ENCODE peak calls at places on chromosomes 1 and 21, in nine cellular contexts. F is pancreas; O is caudate nucleus; S is lower lobe of right lung; X is upper lobe of right lung; A is effector memory CD4-positive, alpha-beta T cell; N is OCI-LY7; B is aorta; T is neuronal stem cell. Q is an unnamed sample.

GRCh38 chr1:3858231-3858981 is 1.1 kb downstream of the DFFB start:
- DNase-seq in F (peak), O (peak), S (peak), X (no peak), A (no peak), N (peak), B (no peak), T (no peak), Q (peak)

GRCh38 chr1:23793861-23794731 is 3.2 kb downstream of the LYPLA2 start:
- DNase-seq in F (no peak), O (no peak), S (no peak), X (peak), A (no peak), N (no peak), B (no peak), T (no peak), Q (no peak)

GRCh38 chr1:22055463-22055862 is 3.0 kb downstream of the CDC42 start:
- DNase-seq in F (no peak), O (no peak), S (no peak), X (no peak), A (no peak), N (no peak), B (no peak), T (no peak), Q (no peak)

GRCh38 chr1:4650981-4651380 is 3.4 kb upstream of the AJAP1 start:
- DNase-seq in F (no peak), O (no peak), S (no peak), X (peak), A (no peak), N (no peak), B (peak), T (no peak), Q (no peak)

GRCh38 chr1:10918531-10918930 is 93.9 kb upstream of the TARDBP start:
- DNase-seq in F (no peak), O (no peak), S (no peak), X (peak), A (no peak), N (no peak), B (no peak), T (no peak), Q (no peak)

GRCh38 chr21:44065428-44065827 is 41.8 kb upstream of the PWP2 start:
- DNase-seq in F (no peak), O (no peak), S (no peak), X (no peak), A (peak), N (no peak), B (no peak), T (no peak), Q (no peak)

GRCh38 chr1:230643887-230644286 is 1.6 kb downstream of the COG2 start:
- DNase-seq in F (no peak), O (no peak), S (no peak), X (no peak), A (no peak), N (peak), B (no peak), T (no peak), Q (no peak)

GRCh38 chr1:212234431-212235298 is 50.5 kb upstream of the PPP2R5A start:
- DNase-seq in F (no peak), O (no peak), S (no peak), X (no peak), A (no peak), N (no peak), B (no peak), T (no peak), Q (peak)

GRCh38 chr1:110645962-110646735 is 28.6 kb downstream of the KCNA3 start:
- DNase-seq in F (no peak), O (no peak), S (no peak), X (no peak), A (no peak), N (no peak), B (no peak), T (no peak), Q (no peak)

GRCh38 chr1:187685338-187685737 is 856.6 kb downstream of the PLA2G4A start:
- DNase-seq in F (no peak), O (no peak), S (no peak), X (no peak), A (no peak), N (no peak), B (no peak), T (no peak), Q (no peak)

GRCh38 chr1:212452323-212453155 is 19.8 kb downstream of the NENF start:
- DNase-seq in F (no peak), O (no peak), S (no peak), X (no peak), A (no peak), N (no peak), B (peak), T (no peak), Q (no peak)

GRCh38 chr1:46623733-46624695 is 7.4 kb upstream of the MOB3C start:
- DNase-seq in F (no peak), O (no peak), S (no peak), X (no peak), A (no peak), N (no peak), B (no peak), T (no peak), Q (no peak)

GRCh38 chr1:165845992-165846748 is 18.8 kb downstream of the UCK2 start:
- DNase-seq in F (no peak), O (no peak), S (no peak), X (no peak), A (no peak), N (no peak), B (no peak), T (no peak), Q (no peak)

GRCh38 chr1:31581821-31582810 is 5.8 kb downstream of the TINAGL1 start:
- DNase-seq in F (no peak), O (no peak), S (no peak), X (peak), A (no peak), N (no peak), B (no peak), T (no peak), Q (no peak)

GRCh38 chr1:64936958-64937357 is 29.4 kb downstream of the JAK1 start:
- DNase-seq in F (no peak), O (no peak), S (no peak), X (no peak), A (no peak), N (no peak), B (no peak), T (no peak), Q (no peak)

GRCh38 chr1:67429528-67430357 is 459 bp downstream of the SERBP1 start:
- DNase-seq in F (peak), O (no peak), S (peak), X (peak), A (no peak), N (peak), B (peak), T (no peak), Q (peak)

GRCh38 chr1:235227414-235227813 is 66.4 kb upstream of the RBM34 start:
- DNase-seq in F (no peak), O (no peak), S (no peak), X (no peak), A (no peak), N (no peak), B (no peak), T (no peak), Q (no peak)

GRCh38 chr1:55505326-55505725 is 290.2 kb upstream of the USP24 start:
- DNase-seq in F (no peak), O (no peak), S (no peak), X (no peak), A (no peak), N (no peak), B (no peak), T (no peak), Q (no peak)

GRCh38 chr1:55503663-55504305 is 288.6 kb upstream of the USP24 start:
- DNase-seq in F (no peak), O (no peak), S (no peak), X (no peak), A (no peak), N (no peak), B (no peak), T (no peak), Q (no peak)

GRCh38 chr1:55507578-55507931 is 292.4 kb upstream of the USP24 start:
- DNase-seq in F (no peak), O (no peak), S (no peak), X (no peak), A (no peak), N (no peak), B (no peak), T (no peak), Q (no peak)

GRCh38 chr1:55504306-55504706 is 289.1 kb upstream of the USP24 start:
- DNase-seq in F (no peak), O (peak), S (no peak), X (no peak), A (no peak), N (no peak), B (no peak), T (no peak), Q (no peak)

GRCh38 chr1:55506686-55507577 is 291.8 kb upstream of the USP24 start:
- DNase-seq in F (no peak), O (no peak), S (no peak), X (no peak), A (no peak), N (no peak), B (no peak), T (no peak), Q (no peak)
- H3K27ac ChIP-seq in F (no peak), O (no peak), S (no peak), X (no peak), A (no peak), N (no peak), B (no peak), T (no peak), Q (no peak)

DNA sequence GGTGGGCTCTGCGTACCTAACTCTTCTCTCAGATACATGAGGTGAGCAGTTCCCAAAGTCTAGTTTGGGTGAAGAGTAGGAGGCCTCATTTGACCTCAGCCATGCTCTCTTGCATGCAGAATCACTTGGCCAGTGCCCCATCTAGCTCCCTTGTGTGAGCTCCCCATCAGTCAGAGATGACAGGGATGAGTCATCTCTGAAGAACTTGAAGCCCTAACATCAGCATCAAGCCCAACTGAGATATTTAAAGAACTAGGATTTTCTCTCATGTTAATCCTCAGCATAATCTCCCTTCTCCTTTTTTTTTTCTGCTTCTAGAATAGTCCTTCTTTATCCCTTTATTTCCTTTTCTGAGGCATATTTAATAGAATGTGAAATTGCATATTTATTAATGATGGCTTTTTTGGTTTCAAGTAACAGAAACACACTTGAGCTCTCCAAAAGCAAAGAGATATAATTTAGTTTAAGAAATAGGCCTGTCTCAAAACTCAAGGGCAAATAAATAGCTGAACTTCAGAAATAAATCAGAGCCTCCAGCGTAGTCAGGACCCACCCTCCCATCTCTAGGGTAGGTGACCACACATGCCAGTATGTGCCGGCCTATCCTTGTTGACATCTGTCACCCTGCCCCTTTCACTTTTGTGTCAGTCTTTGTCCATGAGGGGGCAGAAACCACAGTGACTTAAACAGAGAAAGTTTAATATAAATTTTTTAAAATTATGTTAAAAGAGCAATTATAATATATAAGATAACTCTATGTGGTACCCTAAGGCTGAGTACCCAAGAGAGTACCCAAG is 112.3 kb downstream of the TSEN15 start:
- DNase-seq in F (no peak), O (no peak), S (no peak), X (no peak), A (no peak), N (no peak), B (no peak), T (no peak), Q (no peak)
- H3K27ac ChIP-seq in F (no peak), O (no peak), S (no peak), X (no peak), A (no peak), N (no peak), B (no peak), T (no peak), Q (no peak)

GRCh38 chr1:227941509-227942020 is 6.2 kb downstream of the WNT9A start:
- DNase-seq in F (no peak), O (no peak), S (peak), X (peak), A (no peak), N (no peak), B (peak), T (no peak), Q (no peak)

GRCh38 chr1:227942021-227942715 is 5.6 kb downstream of the WNT9A start:
- DNase-seq in F (no peak), O (no peak), S (no peak), X (peak), A (no peak), N (no peak), B (peak), T (no peak), Q (no peak)

GRCh38 chr1:227944066-227944930 is 3.4 kb downstream of the WNT9A start:
- DNase-seq in F (no peak), O (no peak), S (peak), X (peak), A (no peak), N (no peak), B (peak), T (no peak), Q (no peak)

GRCh38 chr1:227942716-227943261 is 4.9 kb downstream of the WNT9A start:
- DNase-seq in F (no peak), O (no peak), S (no peak), X (peak), A (no peak), N (no peak), B (peak), T (no peak), Q (no peak)

DNA sequence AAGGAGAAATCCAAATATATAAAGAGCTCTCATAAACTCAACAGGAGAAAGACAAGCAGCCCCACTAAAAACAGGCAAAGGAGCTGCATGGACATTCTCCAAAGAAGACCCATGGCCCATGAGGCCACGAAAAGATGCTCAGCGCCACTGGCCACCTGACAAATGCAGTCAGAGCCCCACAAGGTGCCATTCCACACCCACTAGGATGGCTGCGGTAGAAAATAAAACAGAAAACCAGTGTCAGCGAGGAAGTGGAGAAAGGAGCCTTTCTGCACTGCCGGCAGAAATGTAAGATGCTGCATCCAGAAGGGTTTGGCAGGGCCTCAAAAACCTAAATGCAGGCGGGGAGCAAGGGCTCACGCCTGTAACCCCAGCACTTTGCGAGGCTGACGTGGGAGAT is 4.4 kb downstream of the WNT9A start:
- DNase-seq in F (no peak), O (no peak), S (no peak), X (peak), A (no peak), N (no peak), B (no peak), T (no peak), Q (no peak)
- H3K27ac ChIP-seq in F (no peak), O (no peak), S (no peak), X (no peak), A (no peak), N (no peak), B (no peak), T (no peak), Q (no peak)

DNA sequence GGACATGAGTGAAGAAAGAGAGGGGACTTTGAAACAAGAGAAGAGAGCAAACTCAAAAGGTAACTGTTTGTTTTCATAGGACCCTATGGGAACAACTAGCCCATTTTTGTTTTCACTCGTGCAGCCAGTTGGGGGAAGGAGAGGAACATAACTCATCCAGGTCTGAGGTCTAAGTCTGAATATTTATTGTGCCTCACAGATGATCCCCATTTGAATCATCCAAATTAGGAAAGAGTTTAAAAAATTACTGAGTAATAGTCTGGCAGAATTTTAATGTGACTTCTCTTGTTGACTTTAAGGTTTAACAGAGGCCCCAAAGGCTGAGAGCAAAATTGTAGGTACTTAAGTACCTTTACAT is 10.4 kb upstream of the TSPAN2 start:
- DNase-seq in F (no peak), O (no peak), S (no peak), X (no peak), A (no peak), N (no peak), B (no peak), T (no peak), Q (no peak)
- H3K27ac ChIP-seq in F (peak), O (no peak), S (peak), X (peak), A (peak), N (peak), B (peak), T (no peak), Q (no peak)

DNA sequence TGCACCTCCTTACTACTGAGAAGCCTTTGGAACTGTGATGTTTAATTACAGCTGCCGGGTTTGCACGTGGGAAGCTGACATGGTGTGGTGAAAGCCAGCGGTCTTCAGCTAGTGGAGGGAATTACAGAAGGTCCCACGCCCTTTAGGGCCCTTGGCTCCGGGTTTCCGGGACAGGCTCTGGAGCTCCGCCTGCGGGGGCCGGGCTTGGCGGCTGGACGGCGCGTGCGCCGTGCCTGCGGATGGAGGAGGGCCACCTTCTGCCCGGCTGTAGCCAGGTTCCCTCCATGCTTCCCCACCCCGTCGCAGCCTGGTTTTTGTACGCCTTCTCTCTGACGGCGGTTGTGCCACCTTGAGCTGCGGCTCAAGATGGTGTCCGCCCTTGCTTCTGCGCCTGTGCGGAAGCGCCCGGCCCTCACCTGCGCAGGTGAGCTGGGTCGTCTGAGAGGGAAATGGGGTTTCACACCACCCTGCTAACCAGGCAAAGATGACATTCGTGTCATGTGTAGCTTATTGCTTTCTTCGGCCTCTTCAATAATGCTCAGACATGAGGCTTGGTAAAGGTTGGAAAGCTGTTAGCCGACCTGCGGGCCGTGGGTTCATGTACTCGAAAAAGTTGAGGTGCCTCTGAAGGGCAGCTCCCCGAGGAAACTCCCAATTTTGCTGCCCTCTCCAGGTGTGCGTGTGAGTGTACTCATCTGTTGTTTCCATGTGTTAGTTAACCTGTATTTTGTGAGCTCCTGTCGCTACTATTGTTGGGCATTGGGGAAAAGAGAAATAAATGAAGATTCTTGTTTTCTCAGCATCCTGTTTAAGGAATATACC is 36.6 kb upstream of the OPRD1 start:
- DNase-seq in F (peak), O (peak), S (peak), X (peak), A (peak), N (no peak), B (peak), T (no peak), Q (no peak)
- H3K27ac ChIP-seq in F (peak), O (no peak), S (peak), X (peak), A (peak), N (no peak), B (no peak), T (no peak), Q (no peak)

GRCh38 chr1:76868916-76869315 is 1.6 kb downstream of the ST6GALNAC5 start:
- DNase-seq in F (no peak), O (no peak), S (peak), X (no peak), A (no peak), N (no peak), B (peak), T (peak), Q (no peak)

GRCh38 chr1:76867342-76868130 is at the start of gene ST6GALNAC5:
- DNase-seq in F (peak), O (no peak), S (peak), X (peak), A (no peak), N (no peak), B (peak), T (peak), Q (no peak)

GRCh38 chr1:76866566-76866965 is 714 bp upstream of the ST6GALNAC5 start:
- DNase-seq in F (no peak), O (no peak), S (no peak), X (no peak), A (no peak), N (no peak), B (no peak), T (no peak), Q (no peak)

GRCh38 chr1:76870037-76870436 is 2.8 kb downstream of the ST6GALNAC5 start:
- DNase-seq in F (no peak), O (no peak), S (no peak), X (no peak), A (no peak), N (no peak), B (no peak), T (no peak), Q (no peak)

DNA sequence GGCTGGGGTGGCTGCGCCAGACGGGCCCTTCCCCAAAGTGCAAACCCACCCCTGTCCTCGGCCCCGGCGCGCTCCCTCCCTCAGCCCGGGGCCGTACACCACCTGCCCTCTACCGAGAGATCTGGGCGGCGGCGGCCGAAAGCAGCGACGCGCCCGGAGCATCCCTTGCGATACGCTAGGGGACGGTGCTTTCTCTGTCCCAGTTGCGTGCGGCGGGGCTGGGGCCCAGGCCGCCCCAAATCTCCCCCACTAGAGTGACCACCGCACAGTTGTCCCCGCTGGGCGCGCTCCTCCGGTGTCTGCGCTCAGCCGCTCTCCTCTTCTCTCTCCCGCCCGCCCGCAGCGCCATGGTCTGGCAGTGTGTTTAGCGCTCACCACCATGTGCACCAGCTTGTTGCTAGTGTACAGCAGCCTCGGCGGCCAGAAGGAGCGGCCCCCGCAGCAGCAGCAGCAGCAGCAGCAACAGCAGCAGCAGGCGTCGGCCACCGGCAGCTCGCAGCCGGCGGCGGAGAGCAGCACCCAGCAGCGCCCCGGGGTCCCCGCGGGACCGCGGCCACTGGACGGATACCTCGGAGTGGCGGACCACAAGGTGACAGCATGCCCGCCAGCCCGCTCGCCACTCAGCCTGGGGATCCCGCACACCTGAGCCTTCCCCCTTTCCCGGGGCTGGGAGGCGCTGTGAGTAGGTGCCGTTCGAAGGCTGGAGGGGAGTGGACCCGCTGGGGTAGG is 1.0 kb downstream of the ST6GALNAC5 start:
- DNase-seq in F (peak), O (no peak), S (peak), X (peak), A (no peak), N (no peak), B (peak), T (peak), Q (no peak)
- H3K27ac ChIP-seq in F (no peak), O (no peak), S (peak), X (no peak), A (no peak), N (no peak), B (no peak), T (peak), Q (no peak)

Q was measured in substantia nigra.